ENCODE peak calls at places on chromosomes 16 and 17, in seven cellular contexts. V is IMR-90, K is neuronal stem cell, Q is H1, B is mesenchymal stem cell, S is mesendoderm, L is trophoblast cell. I is an unnamed sample.

GRCh38 chr17:50259484-50260324 is 14.6 kb upstream of the TMEM92 start:
- DNase-seq in V (no peak), K (no peak), Q (no peak), B (no peak), S (no peak), L (no peak), I (peak)

GRCh38 chr17:18921485-18921884 is 30.5 kb upstream of the SLC5A10 start:
- DNase-seq in V (no peak), K (no peak), Q (no peak), B (no peak), S (no peak), L (no peak), I (no peak)

GRCh38 chr17:27532269-27533067 is 76.2 kb downstream of the KSR1 start:
- DNase-seq in V (peak), K (no peak), Q (no peak), B (peak), S (peak), L (peak), I (no peak)

GRCh38 chr17:79607941-79608728 is 2.7 kb downstream of the RBFOX3 start:
- DNase-seq in V (no peak), K (peak), Q (peak), B (peak), S (peak), L (peak), I (peak)

GRCh38 chr17:31527606-31528005 is 136.1 kb downstream of the RAB11FIP4 start:
- DNase-seq in V (peak), K (no peak), Q (no peak), B (no peak), S (no peak), L (peak), I (no peak)

GRCh38 chr16:13958438-13958837 is 38.5 kb downstream of the ERCC4 start:
- DNase-seq in V (no peak), K (no peak), Q (no peak), B (no peak), S (no peak), L (peak), I (no peak)

GRCh38 chr17:19787733-19788357 is 39.7 kb upstream of the ALDH3A1 start:
- DNase-seq in V (peak), K (no peak), Q (no peak), B (no peak), S (no peak), L (no peak), I (no peak)

GRCh38 chr16:27698266-27698665 is 148.3 kb downstream of the KATNIP start:
- DNase-seq in V (no peak), K (no peak), Q (peak), B (no peak), S (peak), L (peak), I (peak)

DNA sequence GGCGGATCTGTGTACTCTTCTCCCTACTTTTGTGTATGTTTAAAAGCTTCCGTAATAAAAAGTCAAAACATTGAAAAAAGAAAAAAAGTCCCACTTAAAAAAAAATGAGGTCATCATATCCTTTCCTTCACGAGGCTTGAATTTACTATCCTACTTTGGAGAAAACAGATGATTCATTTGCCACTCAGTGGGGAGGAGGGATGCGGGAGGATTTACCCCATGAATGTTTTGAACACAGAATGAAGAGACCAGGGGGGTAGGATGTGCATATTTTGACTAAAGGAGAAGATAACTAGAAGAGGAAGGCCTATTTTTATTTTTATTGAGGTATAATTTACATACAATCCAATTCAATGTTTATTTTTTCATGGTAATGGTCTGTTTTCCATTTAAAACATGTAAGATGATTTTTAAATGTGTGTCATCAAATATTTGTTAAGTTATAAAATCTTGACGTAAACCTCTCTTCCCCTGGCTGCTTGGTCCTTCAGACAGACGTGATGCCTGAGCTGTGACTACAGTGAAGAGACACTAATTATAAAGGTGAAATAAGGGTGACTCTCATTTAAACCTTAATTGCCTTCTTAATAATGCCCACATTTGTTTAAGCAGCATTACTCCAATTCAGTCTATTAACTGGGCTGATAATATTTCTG is 135.4 kb upstream of the AXIN2 start:
- DNase-seq in V (peak), K (no peak), Q (no peak), B (peak), S (peak), L (no peak), I (no peak)
- H3K23ac ChIP-seq in V (no peak), K (no peak), Q (no peak), B (no peak), S (no peak), L (no peak), I (no peak)

GRCh38 chr17:83074696-83075223 is 4.6 kb upstream of the METRNL start:
- DNase-seq in V (no peak), K (no peak), Q (no peak), B (no peak), S (no peak), L (no peak), I (no peak)

GRCh38 chr17:83077411-83077810 is 2.0 kb upstream of the METRNL start:
- DNase-seq in V (no peak), K (no peak), Q (no peak), B (no peak), S (no peak), L (no peak), I (no peak)

GRCh38 chr17:83075270-83075880 is 4.0 kb upstream of the METRNL start:
- DNase-seq in V (no peak), K (no peak), Q (no peak), B (no peak), S (no peak), L (no peak), I (no peak)

GRCh38 chr17:83078378-83079339 is 750 bp upstream of the METRNL start:
- DNase-seq in V (no peak), K (peak), Q (no peak), B (peak), S (no peak), L (peak), I (no peak)

GRCh38 chr17:83076930-83077329 is 2.5 kb upstream of the METRNL start:
- DNase-seq in V (no peak), K (no peak), Q (no peak), B (no peak), S (no peak), L (no peak), I (no peak)
- H3K23ac ChIP-seq in V (no peak), K (no peak), Q (no peak), B (no peak), S (no peak), L (no peak), I (no peak)

GRCh38 chr16:74850027-74850426 is 75.4 kb upstream of the FA2H start:
- DNase-seq in V (peak), K (no peak), Q (no peak), B (no peak), S (no peak), L (no peak), I (no peak)
- H3K23ac ChIP-seq in V (no peak), K (no peak), Q (no peak), B (no peak), S (no peak), L (no peak), I (no peak)

GRCh38 chr16:30091474-30092372 is at the start of gene TBX6:
- DNase-seq in V (peak), K (peak), Q (peak), B (peak), S (peak), L (peak), I (peak)
- H3K23ac ChIP-seq in V (peak), K (peak), Q (no peak), B (no peak), S (peak), L (no peak), I (no peak)

DNA sequence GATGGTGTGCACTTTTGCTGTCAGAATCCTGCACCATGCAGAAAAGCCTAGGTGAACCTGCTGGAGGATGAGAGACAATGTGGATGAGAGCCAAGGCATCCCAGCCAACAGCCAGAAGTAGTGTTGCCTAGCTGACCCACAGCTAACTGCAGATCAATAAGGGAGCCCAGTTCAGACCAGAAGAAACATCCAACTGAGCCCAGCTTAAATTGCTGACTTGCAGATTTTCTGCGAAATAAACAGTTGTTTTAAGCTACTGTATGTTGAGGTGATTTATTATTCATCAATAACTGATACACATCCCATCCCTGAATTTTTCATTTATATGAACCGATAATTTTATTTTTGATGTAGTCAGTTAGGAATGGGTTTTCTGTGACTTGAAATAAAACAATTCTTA is 39.2 kb upstream of the TOX3 start:
- DNase-seq in V (no peak), K (no peak), Q (no peak), B (no peak), S (no peak), L (no peak), I (no peak)
- H3K23ac ChIP-seq in V (no peak), K (no peak), Q (no peak), B (no peak), S (no peak), L (no peak), I (no peak)

GRCh38 chr17:3763777-3764170 is 37.2 kb downstream of the ITGAE start:
- DNase-seq in V (no peak), K (no peak), Q (no peak), B (no peak), S (no peak), L (no peak), I (no peak)

GRCh38 chr17:3759597-3760216 is 36.0 kb downstream of the HASPIN start:
- DNase-seq in V (no peak), K (no peak), Q (no peak), B (no peak), S (no peak), L (no peak), I (no peak)

GRCh38 chr17:3762922-3763776 is 37.8 kb downstream of the ITGAE start:
- DNase-seq in V (no peak), K (no peak), Q (no peak), B (no peak), S (no peak), L (no peak), I (no peak)

GRCh38 chr17:3761918-3762380 is 38.2 kb downstream of the HASPIN start:
- DNase-seq in V (no peak), K (no peak), Q (no peak), B (no peak), S (no peak), L (no peak), I (no peak)

DNA sequence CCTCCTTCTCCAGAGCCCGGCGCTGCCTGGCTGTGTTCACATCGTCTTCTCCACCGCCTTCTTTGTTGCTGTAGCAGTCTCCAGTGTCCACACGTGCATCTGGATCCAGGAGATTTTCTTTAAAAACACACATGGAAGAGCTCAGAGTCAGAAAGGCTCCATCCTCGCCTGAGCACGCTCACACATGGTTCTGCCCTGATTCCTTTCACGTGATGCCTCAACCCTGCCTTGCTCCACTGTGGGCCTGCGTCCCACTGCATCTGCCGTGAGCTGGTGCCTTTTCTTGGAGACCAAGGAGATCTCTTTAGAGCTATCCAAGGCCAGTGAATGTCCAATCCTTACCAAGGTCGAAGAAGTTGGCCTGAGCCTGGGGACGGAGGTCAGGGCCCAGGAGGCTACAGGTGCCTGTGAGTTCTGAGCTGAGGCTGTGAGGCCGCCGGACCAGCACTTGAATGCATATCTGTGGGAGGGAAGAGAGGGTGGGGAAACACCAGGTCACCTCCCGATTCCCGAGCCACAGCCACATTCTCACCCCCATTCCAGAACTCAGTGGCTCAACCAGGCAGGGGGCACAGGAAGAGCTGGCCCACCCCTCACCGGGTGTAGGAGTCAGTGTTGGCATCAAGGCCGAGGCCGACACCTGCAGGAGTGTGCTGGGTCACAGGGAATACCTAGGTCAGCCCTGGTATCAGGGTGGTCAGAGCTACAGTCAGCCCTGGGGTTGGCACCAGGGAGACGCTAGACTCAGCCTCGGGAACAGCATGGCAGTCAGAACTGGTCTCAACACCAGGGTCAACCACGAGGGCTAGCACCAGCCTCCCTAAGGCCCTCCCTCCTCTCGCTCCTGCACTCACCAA is 37.6 kb downstream of the HASPIN start:
- DNase-seq in V (no peak), K (no peak), Q (no peak), B (no peak), S (no peak), L (no peak), I (no peak)
- H3K23ac ChIP-seq in V (no peak), K (no peak), Q (no peak), B (no peak), S (no peak), L (no peak), I (no peak)

I was measured in H9.